ENCODE peak calls at places on chromosomes 12 and 14, in five cellular contexts. P is GM12878, E is HepG2, R is K562, M is H1. A is an unnamed sample.

GRCh38 chr12:2642176-2642892 is 152.4 kb upstream of the FKBP4 start:
- DNase-seq in E (no peak), P (no peak), R (no peak), M (no peak), A (no peak)

GRCh38 chr12:49831717-49832116 is 3.5 kb upstream of the NCKAP5L start:
- DNase-seq in P (no peak), M (no peak), E (no peak), R (no peak), A (no peak)

GRCh38 chr12:106840217-106840616 is 65.7 kb downstream of the RIC8B start:
- DNase-seq in R (peak), M (no peak), P (no peak), E (peak), A (no peak)

GRCh38 chr14:54087376-54087775 is 130.8 kb upstream of the BMP4 start:
- DNase-seq in M (no peak), E (no peak), R (no peak), P (no peak), A (no peak)

GRCh38 chr14:87896393-87897380 is 96.3 kb downstream of the GALC start:
- DNase-seq in R (peak), P (no peak), E (peak), M (no peak), A (no peak)

GRCh38 chr12:20142956-20143355 is 225.4 kb upstream of the PDE3A start:
- DNase-seq in M (no peak), R (no peak), E (no peak), P (no peak), A (peak)

GRCh38 chr12:102008615-102009126 is 53.1 kb downstream of the WASHC3 start:
- DNase-seq in P (no peak), R (no peak), E (no peak), M (no peak), A (no peak)

GRCh38 chr14:74848768-74849167 is 27.2 kb downstream of the PROX2 start:
- DNase-seq in E (no peak), M (no peak), R (no peak), P (no peak), A (no peak)

GRCh38 chr12:24879644-24880043 is 69.3 kb downstream of the BCAT1 start:
- DNase-seq in R (no peak), M (no peak), P (no peak), E (no peak), A (no peak)

GRCh38 chr12:5807090-5807414 is 138.0 kb downstream of the ANO2 start:
- DNase-seq in M (no peak), P (no peak), R (no peak), E (no peak), A (no peak)

GRCh38 chr12:42981379-42981778 is 391.8 kb upstream of the PRICKLE1 start:
- DNase-seq in E (no peak), R (no peak), P (no peak), M (no peak), A (peak)
- TF ChIP-seq YY1 in E (no peak), R (no peak), P (no peak), M (no peak), A (no peak)

GRCh38 chr12:98371419-98371818 is 144.0 kb upstream of the TMPO start:
- DNase-seq in P (no peak), M (no peak), R (peak), E (no peak), A (no peak)
- TF ChIP-seq YY1 in P (no peak), M (no peak), R (no peak), E (no peak), A (no peak)

DNA sequence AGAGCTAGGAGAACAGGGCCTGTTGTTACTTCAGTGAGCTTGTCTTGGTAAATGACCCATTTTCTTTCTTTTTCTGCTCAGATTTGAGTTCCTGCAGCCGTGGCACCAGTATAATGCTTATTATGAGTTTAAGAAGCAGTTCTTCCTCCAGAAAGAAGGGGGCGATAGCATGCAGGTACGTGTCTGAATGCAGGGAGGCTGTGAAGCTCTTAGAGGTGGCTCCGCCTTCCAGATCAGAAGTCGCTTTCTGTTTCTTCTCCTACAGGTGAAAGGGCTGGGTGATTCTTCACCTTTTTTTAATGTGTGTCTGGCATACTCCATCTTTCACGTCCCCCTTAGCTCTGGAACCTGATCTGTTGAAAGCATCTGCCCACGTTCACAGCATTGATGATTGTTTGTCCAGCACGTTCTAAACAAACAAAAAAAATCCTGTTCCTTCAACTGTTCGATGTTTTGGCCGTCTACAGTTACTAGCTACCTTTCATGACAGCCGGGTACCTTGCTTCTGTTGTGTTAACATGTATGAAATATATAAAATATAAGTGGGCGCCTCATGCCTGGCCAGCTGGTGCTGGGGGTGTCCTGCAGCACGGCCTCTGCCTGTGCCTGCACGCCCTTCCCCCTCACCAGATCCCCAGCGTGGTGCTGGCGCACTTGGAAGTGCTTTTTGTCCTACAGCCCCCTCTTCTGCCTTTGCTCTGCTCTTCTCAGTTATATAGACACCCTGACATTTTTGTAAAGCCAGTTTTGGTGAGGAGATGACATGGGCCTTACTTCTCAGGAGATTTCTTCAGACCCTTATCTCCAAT is 44.6 kb downstream of the SFSWAP start:
- DNase-seq in R (peak), E (peak), P (no peak), M (no peak), A (peak)
- TF ChIP-seq YY1 in R (no peak), E (no peak), P (no peak), M (no peak), A (no peak)

GRCh38 chr14:105087308-105087962 is 22.2 kb upstream of the GPR132 start:
- DNase-seq in P (no peak), R (no peak), M (peak), E (no peak), A (no peak)
- TF ChIP-seq YY1 in P (no peak), R (no peak), M (no peak), E (no peak), A (no peak)